ENCODE peak calls at places on chromosome 15, in five cellular contexts. Y is fibroblast of lung, N is neural progenitor cell, J is mammary epithelial cell, C is hepatocyte. L is an unnamed sample.

GRCh38 chr15:77107531-77108355 is 36.8 kb upstream of the TSPAN3 start:
- DNase-seq in N (peak; percentile 83), J (no peak), C (peak; percentile 75), Y (peak; percentile 33), L (peak; percentile 56)

GRCh38 chr15:76065267-76065666 is 5.5 kb downstream of the TMEM266 start:
- DNase-seq in N (no peak), Y (no peak), C (no peak), J (no peak), L (no peak)

GRCh38 chr15:58058729-58059128 is 6.8 kb downstream of the ALDH1A2 start:
- DNase-seq in Y (no peak), N (no peak), J (no peak), C (no peak), L (no peak)

GRCh38 chr15:38195191-38195901 is 57.3 kb upstream of the SPRED1 start:
- DNase-seq in N (no peak), C (no peak), Y (no peak), J (no peak), L (peak; percentile 85)

GRCh38 chr15:89457086-89457485 is 39.3 kb downstream of the RHCG start:
- DNase-seq in C (no peak), Y (peak; percentile 14), N (peak; percentile 52), J (peak; percentile 46), L (peak; percentile 40)

GRCh38 chr15:77160562-77161481 is 89.9 kb upstream of the TSPAN3 start:
- DNase-seq in C (peak; percentile 39), N (no peak), Y (peak; percentile 34), J (peak; percentile 43), L (no peak)

GRCh38 chr15:85757939-85758654 is 36.6 kb downstream of the KLHL25 start:
- DNase-seq in C (no peak), N (no peak), J (no peak), Y (no peak), L (no peak)

GRCh38 chr15:58465866-58466517 is 34.2 kb downstream of the LIPC start:
- DNase-seq in Y (peak; percentile 44), J (peak; percentile 39), C (no peak), N (no peak), L (peak; percentile 47)

GRCh38 chr15:55937040-55937439 is 56.4 kb downstream of the NEDD4 start:
- DNase-seq in N (no peak), J (no peak), Y (peak; percentile 32), C (no peak), L (no peak)

GRCh38 chr15:69328739-69329138 is 30.0 kb downstream of the PAQR5 start:
- DNase-seq in N (no peak), C (peak; percentile 73), J (no peak), Y (no peak), L (no peak)

GRCh38 chr15:22955544-22956085 is 24.6 kb downstream of the CYFIP1 start:
- DNase-seq in J (no peak), Y (no peak), C (no peak), N (no peak), L (no peak)

GRCh38 chr15:86711476-86711875 is 631.8 kb downstream of the AGBL1 start:
- DNase-seq in Y (no peak), J (no peak), N (no peak), C (no peak), L (no peak)

GRCh38 chr15:40928975-40929729 is at the start of gene DLL4:
- DNase-seq in N (peak; percentile 81), Y (peak; percentile 41), J (peak; percentile 62), C (peak; percentile 86), L (peak; percentile 57)

GRCh38 chr15:70351391-70351790 is 253.7 kb upstream of the TLE3 start:
- DNase-seq in N (no peak), J (no peak), C (no peak), Y (no peak), L (no peak)

GRCh38 chr15:100902436-100903190 is 16.5 kb upstream of the LRRK1 start:
- DNase-seq in N (no peak), Y (peak; percentile 78), C (peak; percentile 73), J (peak; percentile 92), L (peak; percentile 90)

GRCh38 chr15:79523266-79523665 is 91.1 kb downstream of the MINAR1 start:
- DNase-seq in J (no peak), N (no peak), Y (peak; percentile 66), C (no peak), L (peak; percentile 48)

GRCh38 chr15:99707481-99708270 is 25.6 kb downstream of the LYSMD4 start:
- DNase-seq in C (no peak), Y (peak; percentile 71), N (no peak), J (peak; percentile 85), L (peak; percentile 90)

GRCh38 chr15:85380860-85381535 is 595 bp downstream of the AKAP13 start:
- DNase-seq in C (peak; percentile 72), N (peak; percentile 90), Y (peak; percentile 39), J (no peak), L (peak; percentile 74)

GRCh38 chr15:85010472-85011209 is 29.0 kb downstream of the PDE8A start:
- DNase-seq in Y (no peak), J (no peak), N (peak; percentile 35), C (peak; percentile 61), L (no peak)

GRCh38 chr15:84840741-84841429 is 23.7 kb downstream of the ALPK3 start:
- DNase-seq in C (peak; percentile 73), N (no peak), Y (peak; percentile 63), J (peak; percentile 12), L (peak; percentile 88)

GRCh38 chr15:51321316-51321715 is 17.1 kb downstream of the CYP19A1 start:
- DNase-seq in N (no peak), J (no peak), C (no peak), Y (no peak), L (no peak)

GRCh38 chr15:89382288-89382687 is 47.7 kb upstream of the POLG start:
- DNase-seq in J (no peak), C (no peak), N (no peak), Y (no peak), L (no peak)

GRCh38 chr15:36344887-36345286 is 234.5 kb upstream of the CDIN1 start:
- DNase-seq in N (no peak), C (no peak), Y (no peak), J (no peak), L (no peak)

GRCh38 chr15:51924146-51925068 is 47.2 kb downstream of the LEO1 start:
- DNase-seq in J (no peak), C (no peak), N (peak; percentile 62), Y (no peak), L (no peak)

GRCh38 chr15:68252925-68253534 is 23.5 kb upstream of the CLN6 start:
- DNase-seq in N (peak; percentile 82), J (peak; percentile 76), C (peak; percentile 83), Y (peak; percentile 76), L (peak; percentile 87)

GRCh38 chr15:97425596-97425995 is 534.9 kb upstream of the ARRDC4 start:
- DNase-seq in Y (no peak), N (no peak), C (no peak), J (no peak), L (no peak)

GRCh38 chr15:83225449-83225848 is 17.8 kb upstream of the HDGFL3 start:
- DNase-seq in Y (no peak), J (no peak), C (no peak), N (no peak), L (no peak)

GRCh38 chr15:30055604-30056003 is 27.2 kb upstream of the GOLGA8J start:
- DNase-seq in C (no peak), N (no peak), Y (no peak), J (no peak), L (no peak)

GRCh38 chr15:91716536-91716935 is 137.0 kb upstream of the SLCO3A1 start:
- DNase-seq in J (no peak), Y (no peak), C (no peak), N (no peak), L (no peak)

GRCh38 chr15:70262591-70263274 is 165.0 kb upstream of the TLE3 start:
- DNase-seq in Y (no peak), N (no peak), J (no peak), C (no peak), L (no peak)

GRCh38 chr15:79408041-79408440 is 24.1 kb upstream of the MINAR1 start:
- DNase-seq in C (peak; percentile 13), N (no peak), Y (peak; percentile 68), J (peak; percentile 15), L (peak; percentile 10)

GRCh38 chr15:31338879-31339557 is 12.4 kb downstream of the KLF13 start:
- DNase-seq in J (peak; percentile 85), C (peak; percentile 58), N (no peak), Y (peak; percentile 83), L (peak; percentile 92)

GRCh38 chr15:70214941-70215635 is 117.4 kb upstream of the TLE3 start:
- DNase-seq in N (no peak), J (no peak), Y (no peak), C (no peak), L (no peak)

GRCh38 chr15:36755341-36755740 is 175.9 kb downstream of the CDIN1 start:
- DNase-seq in J (peak; percentile 36), N (no peak), C (no peak), Y (no peak), L (no peak)

GRCh38 chr15:62067448-62068044 is 769 bp downstream of the C2CD4A start:
- DNase-seq in N (peak; percentile 62), J (peak; percentile 19), C (peak; percentile 28), Y (peak; percentile 6), L (peak; percentile 49)
- TF ChIP-seq EZH2 in N (peak; percentile 85), J (peak; percentile 38), C (peak; percentile 62), Y (peak; percentile 91), L (peak; percentile 66)

GRCh38 chr15:53979051-53979788 is 979 bp downstream of the UNC13C start:
- DNase-seq in Y (no peak), N (no peak), C (no peak), J (no peak), L (no peak)
- H3K4me3 ChIP-seq in Y (no peak overlapping the region), N (peak overlapping the region; percentile 39), C (peak overlapping the region; percentile 12), J (no peak overlapping the region), L (no peak overlapping the region)

GRCh38 chr15:63261311-63261710 is 16.1 kb upstream of the APH1B start:
- DNase-seq in Y (no peak), N (no peak), J (no peak), C (no peak), L (no peak)

GRCh38 chr15:63263519-63263918 is 13.9 kb upstream of the APH1B start:
- DNase-seq in N (no peak), C (peak; percentile 30), J (no peak), Y (no peak), L (no peak)

GRCh38 chr15:63264685-63265302 is 12.6 kb upstream of the APH1B start:
- DNase-seq in C (peak; percentile 6), J (no peak), N (no peak), Y (peak; percentile 30), L (peak; percentile 64)

GRCh38 chr15:63258658-63259057 is 18.7 kb upstream of the APH1B start:
- DNase-seq in C (no peak), Y (no peak), J (no peak), N (no peak), L (no peak)

DNA sequence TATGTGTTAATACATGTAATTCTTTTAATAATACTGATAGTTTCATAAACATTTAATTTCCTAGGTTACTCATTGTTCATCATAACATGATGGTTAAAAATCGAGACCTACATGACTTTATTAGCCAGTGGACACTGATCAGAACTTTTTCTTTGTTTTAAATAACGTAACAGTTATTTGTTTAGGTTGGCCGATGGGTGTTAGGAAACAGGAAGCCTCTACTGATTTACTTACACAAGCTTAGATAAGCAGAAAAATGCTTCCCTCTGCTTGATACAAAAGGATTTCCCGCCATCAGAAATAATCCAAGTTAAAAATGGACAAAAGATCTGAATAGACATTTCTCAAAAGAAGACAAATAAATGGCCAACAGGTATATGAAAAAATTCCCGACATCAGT is 16.6 kb upstream of the APH1B start:
- DNase-seq in C (no peak), N (no peak), J (no peak), Y (no peak), L (no peak)
- TF ChIP-seq EZH2 in C (no peak), N (no peak), J (no peak), Y (no peak), L (no peak)

GRCh38 chr15:67063689-67064606 is 1.5 kb upstream of the SMAD3 start:
- DNase-seq in C (peak; percentile 81), Y (peak; percentile 69), N (peak; percentile 79), J (no peak), L (no peak)
- H3K4me3 ChIP-seq in C (peak overlapping the region; percentile 20), Y (peak overlapping the region; percentile 42), N (peak overlapping the region; percentile 95), J (no peak overlapping the region), L (no peak overlapping the region)

GRCh38 chr15:45112143-45112591 is 1.8 kb downstream of the DUOX2 start:
- DNase-seq in J (no peak), Y (no peak), C (no peak), N (no peak), L (no peak)
- TF ChIP-seq EZH2 in J (peak; percentile 19), Y (peak; percentile 93), C (no peak), N (no peak), L (no peak)